ENCODE peak calls at places on chromosomes 3 and 15, in five cellular contexts. Q, I, J, T and X are unnamed samples.

GRCh38 chr3:152719264-152719663 is 115.7 kb upstream of the P2RY1 start:
- DNase-seq in Q (no peak), I (no peak), J (no peak), T (no peak), X (no peak)

GRCh38 chr15:71465109-71465508 is 345.2 kb upstream of the NR2E3 start:
- DNase-seq in Q (no peak), I (no peak), J (no peak), T (no peak), X (no peak)

GRCh38 chr15:80440024-80440423 is 35.8 kb downstream of the ARNT2 start:
- DNase-seq in Q (no peak), I (no peak), J (no peak), T (no peak), X (no peak)

GRCh38 chr15:41512512-41513281 is 930 bp downstream of the LTK start:
- DNase-seq in Q (peak; percentile 65), I (peak; percentile 60), J (no peak), T (no peak), X (peak; percentile 59)

GRCh38 chr3:133572158-133573053 is 1.1 kb upstream of the CDV3 start:
- DNase-seq in Q (peak; percentile 59), I (no peak), J (peak; percentile 1), T (no peak), X (peak; percentile 51)

GRCh38 chr3:59535791-59536221 is 486.0 kb upstream of the CFAP20DC start:
- DNase-seq in Q (no peak), I (no peak), J (no peak), T (no peak), X (no peak)

GRCh38 chr15:23073890-23074631 is 34.7 kb upstream of the TUBGCP5 start:
- DNase-seq in Q (no peak), I (no peak), J (peak; percentile 2), T (no peak), X (no peak)

GRCh38 chr3:9032236-9032777 is 69.0 kb upstream of the RAD18 start:
- DNase-seq in Q (no peak), I (no peak), J (no peak), T (no peak), X (no peak)

GRCh38 chr15:44289352-44289790 is 852 bp downstream of the GOLM2 start:
- DNase-seq in Q (no peak), I (no peak), J (no peak), T (no peak), X (no peak)

GRCh38 chr15:44286814-44287555 is 1.5 kb upstream of the GOLM2 start:
- DNase-seq in Q (no peak), I (no peak), J (no peak), T (no peak), X (no peak)
- TF ChIP-seq CTCF in Q (no peak), I (no peak), J (no peak), T (peak; percentile 31), X (no peak)

GRCh38 chr15:33623010-33623409 is 312.2 kb downstream of the RYR3 start:
- DNase-seq in Q (no peak), I (no peak), J (no peak), T (no peak), X (no peak)
- TF ChIP-seq CTCF in Q (no peak), I (no peak), J (no peak), T (no peak), X (no peak)

DNA sequence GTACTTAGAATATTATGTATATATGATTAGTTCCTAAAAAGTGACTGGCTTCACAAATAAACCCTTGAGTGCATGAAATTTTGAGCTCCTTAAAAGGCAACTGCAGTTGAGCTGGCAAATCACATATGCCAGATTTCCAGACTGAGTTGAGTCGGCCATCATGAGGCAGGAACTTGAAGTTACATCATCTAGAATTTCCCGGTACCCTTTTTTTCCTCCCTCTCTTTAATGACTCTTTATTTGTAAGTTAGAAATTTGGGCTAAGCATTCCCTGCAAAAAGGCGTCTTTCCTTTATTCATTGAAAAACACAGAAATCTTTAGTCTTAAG is 162.6 kb downstream of the FNDC3B start:
- DNase-seq in Q (no peak), I (no peak), J (no peak), T (no peak), X (no peak)
- TF ChIP-seq CTCF in Q (no peak), I (no peak), J (no peak), T (no peak), X (no peak)

GRCh38 chr3:165805834-165806561 is 31.2 kb downstream of the BCHE start:
- DNase-seq in Q (peak; percentile 14), I (no peak), J (no peak), T (no peak), X (peak; percentile 36)
- TF ChIP-seq CTCF in Q (no peak), I (no peak), J (no peak), T (no peak), X (no peak)

DNA sequence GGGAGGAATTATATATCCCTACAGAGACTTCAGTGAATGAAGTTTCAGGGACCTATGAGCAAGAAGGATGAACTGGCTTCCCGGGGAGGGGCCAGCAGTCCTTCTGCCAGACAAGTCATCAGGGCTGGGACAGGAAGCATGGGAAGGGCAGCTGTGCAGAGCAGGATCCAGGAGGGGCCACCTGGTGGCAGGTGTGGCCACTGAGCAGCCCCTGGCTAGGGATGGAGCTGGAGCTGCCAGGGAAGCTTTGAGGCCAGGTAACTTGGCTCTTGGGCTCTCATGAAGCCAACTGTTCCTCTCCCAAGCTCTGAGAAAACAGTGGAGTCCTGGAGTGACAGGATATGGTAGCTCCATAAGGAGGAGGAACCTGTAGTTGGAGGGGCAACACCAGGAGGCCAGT is 132.6 kb downstream of the APBA2 start:
- DNase-seq in Q (no peak), I (no peak), J (no peak), T (no peak), X (no peak)
- TF ChIP-seq CTCF in Q (no peak), I (no peak), J (no peak), T (no peak), X (no peak)

GRCh38 chr3:151426337-151426648 is 34.6 kb downstream of the IGSF10 start:
- DNase-seq in Q (peak; percentile 30), I (no peak), J (peak; percentile 12), T (no peak), X (peak; percentile 45)

GRCh38 chr3:151425640-151426336 is 35.1 kb downstream of the IGSF10 start:
- DNase-seq in Q (no peak), I (no peak), J (no peak), T (no peak), X (peak; percentile 25)

GRCh38 chr3:151423091-151423490 is 37.8 kb downstream of the IGSF10 start:
- DNase-seq in Q (no peak), I (no peak), J (no peak), T (no peak), X (no peak)

GRCh38 chr3:151419806-151420205 is 35.3 kb upstream of the P2RY12 start:
- DNase-seq in Q (no peak), I (no peak), J (no peak), T (no peak), X (no peak)

DNA sequence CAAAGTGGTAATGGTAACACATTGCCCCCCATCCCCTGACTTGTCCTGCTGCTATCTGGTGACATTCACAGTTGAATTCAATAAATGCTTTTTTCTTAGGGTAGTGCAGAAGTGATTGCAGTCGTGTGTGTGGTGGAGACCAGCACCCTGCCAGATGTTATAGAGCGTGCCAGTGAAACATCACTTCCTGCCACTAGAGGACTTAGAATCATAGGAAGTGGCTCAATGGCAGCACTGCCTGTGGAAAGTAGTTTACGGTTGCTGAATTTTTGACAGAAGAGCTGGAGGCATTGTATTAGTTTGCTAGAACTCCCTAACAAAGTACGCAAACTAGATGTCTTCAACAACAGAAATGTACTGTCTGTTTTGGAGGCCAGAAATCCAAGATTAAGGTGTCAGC is 37.4 kb upstream of the P2RY12 start:
- DNase-seq in Q (no peak), I (no peak), J (no peak), T (no peak), X (no peak)
- TF ChIP-seq CTCF in Q (no peak), I (no peak), J (no peak), T (no peak), X (no peak)